ENCODE peak calls at places on chromosome 4, in nine cellular contexts. One of them, this sample, is unnamed.
A peak's percentile ranks its signal among the peaks of the same experiment; 100 is the strongest.

GRCh38 chr4:153112071-153112460 is 92.2 kb upstream of the TRIM2 start:
- DNase-seq in left cardiac atrium: no peak
- DNase-seq in activated CD4-positive, alpha-beta T cell treated with anti-CD3 and anti-CD28 coated beads for 48 hours: peak; percentile 66
- DNase-seq in anterior cingulate cortex: no peak
- DNase-seq in foreskin fibroblast: no peak
- DNase-seq in psoas muscle: no peak
- DNase-seq in heart right ventricle: no peak
- DNase-seq in neuronal stem cell: no peak
- DNase-seq in mucosa of gallbladder: no peak
- DNase-seq in this sample: no peak

GRCh38 chr4:156346959-156347385 is 393.3 kb upstream of the CTSO start:
- DNase-seq in foreskin fibroblast: no peak
- DNase-seq in activated CD4-positive, alpha-beta T cell treated with anti-CD3 and anti-CD28 coated beads for 48 hours: no peak
- DNase-seq in neuronal stem cell: no peak
- DNase-seq in heart right ventricle: no peak
- DNase-seq in mucosa of gallbladder: no peak
- DNase-seq in anterior cingulate cortex: no peak
- DNase-seq in left cardiac atrium: no peak
- DNase-seq in psoas muscle: no peak
- DNase-seq in this sample: no peak

GRCh38 chr4:100284302-100284701 is 94.0 kb upstream of the DDIT4L start:
- DNase-seq in heart right ventricle: no peak
- DNase-seq in anterior cingulate cortex: no peak
- DNase-seq in left cardiac atrium: no peak
- DNase-seq in neuronal stem cell: no peak
- DNase-seq in activated CD4-positive, alpha-beta T cell treated with anti-CD3 and anti-CD28 coated beads for 48 hours: no peak
- DNase-seq in foreskin fibroblast: no peak
- DNase-seq in mucosa of gallbladder: no peak
- DNase-seq in psoas muscle: no peak
- DNase-seq in this sample: no peak

GRCh38 chr4:79865253-79865652 is 207.8 kb downstream of the ANTXR2 start:
- DNase-seq in activated CD4-positive, alpha-beta T cell treated with anti-CD3 and anti-CD28 coated beads for 48 hours: no peak
- DNase-seq in mucosa of gallbladder: no peak
- DNase-seq in left cardiac atrium: no peak
- DNase-seq in heart right ventricle: no peak
- DNase-seq in neuronal stem cell: no peak
- DNase-seq in anterior cingulate cortex: no peak
- DNase-seq in foreskin fibroblast: peak; percentile 24
- DNase-seq in psoas muscle: no peak
- DNase-seq in this sample: no peak

GRCh38 chr4:166091146-166091545 is 218.1 kb downstream of the TLL1 start:
- DNase-seq in mucosa of gallbladder: no peak
- DNase-seq in anterior cingulate cortex: no peak
- DNase-seq in heart right ventricle: no peak
- DNase-seq in foreskin fibroblast: no peak
- DNase-seq in neuronal stem cell: no peak
- DNase-seq in psoas muscle: no peak
- DNase-seq in left cardiac atrium: no peak
- DNase-seq in activated CD4-positive, alpha-beta T cell treated with anti-CD3 and anti-CD28 coated beads for 48 hours: no peak
- DNase-seq in this sample: no peak

GRCh38 chr4:41132055-41132683 is 82.2 kb downstream of the APBB2 start:
- DNase-seq in neuronal stem cell: no peak
- DNase-seq in mucosa of gallbladder: peak; percentile 47
- DNase-seq in activated CD4-positive, alpha-beta T cell treated with anti-CD3 and anti-CD28 coated beads for 48 hours: no peak
- DNase-seq in left cardiac atrium: no peak
- DNase-seq in heart right ventricle: no peak
- DNase-seq in foreskin fibroblast: no peak
- DNase-seq in anterior cingulate cortex: no peak
- DNase-seq in psoas muscle: no peak
- DNase-seq in this sample: no peak

GRCh38 chr4:39626261-39626660 is 12.4 kb downstream of the SMIM14 start:
- DNase-seq in foreskin fibroblast: no peak
- DNase-seq in neuronal stem cell: no peak
- DNase-seq in heart right ventricle: no peak
- DNase-seq in psoas muscle: no peak
- DNase-seq in anterior cingulate cortex: no peak
- DNase-seq in mucosa of gallbladder: no peak
- DNase-seq in left cardiac atrium: no peak
- DNase-seq in activated CD4-positive, alpha-beta T cell treated with anti-CD3 and anti-CD28 coated beads for 48 hours: no peak
- DNase-seq in this sample: no peak

GRCh38 chr4:136946307-136946907 is 585.9 kb downstream of the PCDH18 start:
- DNase-seq in neuronal stem cell: no peak
- DNase-seq in mucosa of gallbladder: no peak
- DNase-seq in foreskin fibroblast: no peak
- DNase-seq in activated CD4-positive, alpha-beta T cell treated with anti-CD3 and anti-CD28 coated beads for 48 hours: no peak
- DNase-seq in psoas muscle: no peak
- DNase-seq in anterior cingulate cortex: no peak
- DNase-seq in heart right ventricle: no peak
- DNase-seq in left cardiac atrium: no peak
- DNase-seq in this sample: no peak